ENCODE peak calls at places on chromosomes 11 and 22, in six cellular contexts. S, U, W, Y, X and L are unnamed samples.

GRCh38 chr11:116719102-116719501 is 53.7 kb downstream of the BUD13 start:
- DNase-seq in S (no peak), U (no peak), W (no peak), Y (no peak), X (no peak), L (no peak)

GRCh38 chr22:29872145-29872893 is 10.7 kb upstream of the MTMR3 start:
- DNase-seq in S (no peak), U (peak; percentile 75), W (no peak), Y (no peak), X (no peak), L (no peak)

GRCh38 chr11:108654994-108655631 is 9.8 kb upstream of the DDX10 start:
- DNase-seq in S (no peak), U (peak; percentile 76), W (peak; percentile 54), Y (no peak), X (peak; percentile 54), L (peak; percentile 25)

GRCh38 chr11:104765401-104765800 is 132.9 kb downstream of the CASP12 start:
- DNase-seq in S (no peak), U (no peak), W (no peak), Y (no peak), X (no peak), L (no peak)

GRCh38 chr11:102580185-102580951 is 44.8 kb downstream of the MMP20 start:
- DNase-seq in S (no peak), U (no peak), W (no peak), Y (no peak), X (no peak), L (no peak)

GRCh38 chr11:32838505-32839274 is 9.0 kb downstream of the PRRG4 start:
- DNase-seq in S (no peak), U (no peak), W (peak; percentile 13), Y (no peak), X (no peak), L (no peak)

GRCh38 chr11:65262775-65263174 is 1.0 kb downstream of the POLA2 start:
- DNase-seq in S (no peak), U (no peak), W (no peak), Y (no peak), X (no peak), L (no peak)

GRCh38 chr11:75031771-75032549 is 43.2 kb downstream of the NEU3 start:
- DNase-seq in S (peak; percentile 69), U (peak; percentile 96), W (peak; percentile 71), Y (peak; percentile 74), X (peak; percentile 52), L (peak; percentile 86)

GRCh38 chr11:58963551-58964075 is 24.3 kb downstream of the GLYATL1 start:
- DNase-seq in S (no peak), U (peak; percentile 93), W (peak; percentile 53), Y (no peak), X (no peak), L (no peak)

GRCh38 chr22:41517172-41518047 is 26.9 kb downstream of the POLR3H start:
- DNase-seq in S (peak; percentile 86), U (peak; percentile 94), W (peak; percentile 48), Y (peak; percentile 63), X (no peak), L (peak; percentile 87)

GRCh38 chr11:113477321-113477720 is 2.1 kb upstream of the DRD2 start:
- DNase-seq in S (no peak), U (peak; percentile 78), W (no peak), Y (no peak), X (no peak), L (no peak)

GRCh38 chr11:66546368-66546965 is at the start of gene ACTN3:
- DNase-seq in S (peak; percentile 71), U (peak; percentile 86), W (peak; percentile 18), Y (no peak), X (no peak), L (no peak)

GRCh38 chr11:64655901-64656601 is 65.0 kb downstream of the SLC22A12 start:
- DNase-seq in S (no peak), U (no peak), W (no peak), Y (no peak), X (no peak), L (no peak)

GRCh38 chr11:119419246-119419645 is 3.7 kb downstream of the THY1 start:
- DNase-seq in S (no peak), U (no peak), W (no peak), Y (no peak), X (no peak), L (no peak)

GRCh38 chr11:64331569-64332371 is 8.2 kb upstream of the CCDC88B start:
- DNase-seq in S (peak; percentile 78), U (peak; percentile 88), W (peak; percentile 92), Y (peak; percentile 91), X (peak; percentile 83), L (no peak)

GRCh38 chr11:113935858-113936257 is 31.3 kb downstream of the HTR3B start:
- DNase-seq in S (no peak), U (no peak), W (no peak), Y (no peak), X (no peak), L (no peak)

GRCh38 chr22:41367680-41368542 is 13.8 kb upstream of the TEF start:
- DNase-seq in S (peak; percentile 74), U (no peak), W (no peak), Y (peak; percentile 62), X (no peak), L (no peak)

GRCh38 chr11:46676436-46677158 is 23.8 kb downstream of the ARHGAP1 start:
- DNase-seq in S (peak; percentile 31), U (no peak), W (no peak), Y (peak; percentile 56), X (no peak), L (no peak)

GRCh38 chr11:46564459-46564858 is 29.4 kb downstream of the AMBRA1 start:
- DNase-seq in S (no peak), U (no peak), W (no peak), Y (no peak), X (no peak), L (no peak)

GRCh38 chr11:35354644-35355043 is 64.7 kb downstream of the SLC1A2 start:
- DNase-seq in S (no peak), U (no peak), W (no peak), Y (no peak), X (no peak), L (no peak)

GRCh38 chr11:114115406-114116054 is 56.0 kb downstream of the ZBTB16 start:
- DNase-seq in S (peak; percentile 31), U (peak; percentile 87), W (no peak), Y (no peak), X (no peak), L (no peak)

GRCh38 chr11:116186592-116186991 is 586.2 kb downstream of the BUD13 start:
- DNase-seq in S (no peak), U (no peak), W (no peak), Y (no peak), X (no peak), L (no peak)

GRCh38 chr11:81092517-81092916 is 1641.1 kb downstream of the FAM181B start:
- DNase-seq in S (no peak), U (no peak), W (no peak), Y (no peak), X (no peak), L (no peak)

GRCh38 chr11:66970808-66971442 is 4.2 kb upstream of the C11orf86 start:
- DNase-seq in S (peak; percentile 47), U (no peak), W (peak; percentile 99), Y (peak; percentile 72), X (peak; percentile 89), L (no peak)

GRCh38 chr11:128837627-128838026 is 29.5 kb downstream of the KCNJ1 start:
- DNase-seq in S (no peak), U (no peak), W (no peak), Y (no peak), X (no peak), L (no peak)

GRCh38 chr11:9565822-9566560 is 7.5 kb upstream of the WEE1 start:
- DNase-seq in S (no peak), U (peak; percentile 88), W (peak; percentile 99), Y (peak; percentile 41), X (peak; percentile 100), L (no peak)

GRCh38 chr11:61164610-61165424 is 3.6 kb upstream of the VPS37C start:
- DNase-seq in S (no peak), U (no peak), W (no peak), Y (no peak), X (no peak), L (no peak)

GRCh38 chr11:117916956-117917355 is 12.2 kb downstream of the TMPRSS13 start:
- DNase-seq in S (no peak), U (peak; percentile 17), W (no peak), Y (peak; percentile 22), X (no peak), L (no peak)

GRCh38 chr11:69950120-69950519 is 128.0 kb upstream of the ANO1 start:
- DNase-seq in S (no peak), U (peak; percentile 94), W (peak; percentile 68), Y (no peak), X (peak; percentile 58), L (peak; percentile 41)

GRCh38 chr11:133403900-133404299 is 128.4 kb downstream of the OPCML start:
- DNase-seq in S (no peak), U (peak; percentile 77), W (peak; percentile 6), Y (no peak), X (no peak), L (no peak)

GRCh38 chr11:15819679-15820286 is 536.6 kb downstream of the SOX6 start:
- DNase-seq in S (peak; percentile 68), U (peak; percentile 90), W (peak; percentile 60), Y (peak; percentile 75), X (peak; percentile 29), L (peak; percentile 80)
- TF ChIP-seq CTCF in S (peak; percentile 14), U (peak; percentile 94), W (peak; percentile 69), Y (peak; percentile 82), X (peak; percentile 96), L (peak; percentile 88)

GRCh38 chr22:25282346-25282670 is 62.9 kb downstream of the CRYBB2 start:
- DNase-seq in S (no peak), U (peak; percentile 78), W (no peak), Y (no peak), X (no peak), L (no peak)

GRCh38 chr22:25282671-25283561 is 63.5 kb downstream of the CRYBB2 start:
- DNase-seq in S (no peak), U (peak; percentile 87), W (no peak), Y (no peak), X (no peak), L (peak; percentile 18)

GRCh38 chr22:25281675-25282345 is 62.4 kb downstream of the CRYBB2 start:
- DNase-seq in S (no peak), U (peak; percentile 68), W (no peak), Y (no peak), X (no peak), L (no peak)
- TF ChIP-seq CTCF in S (no peak), U (no peak), W (no peak), Y (no peak), X (no peak), L (no peak)

DNA sequence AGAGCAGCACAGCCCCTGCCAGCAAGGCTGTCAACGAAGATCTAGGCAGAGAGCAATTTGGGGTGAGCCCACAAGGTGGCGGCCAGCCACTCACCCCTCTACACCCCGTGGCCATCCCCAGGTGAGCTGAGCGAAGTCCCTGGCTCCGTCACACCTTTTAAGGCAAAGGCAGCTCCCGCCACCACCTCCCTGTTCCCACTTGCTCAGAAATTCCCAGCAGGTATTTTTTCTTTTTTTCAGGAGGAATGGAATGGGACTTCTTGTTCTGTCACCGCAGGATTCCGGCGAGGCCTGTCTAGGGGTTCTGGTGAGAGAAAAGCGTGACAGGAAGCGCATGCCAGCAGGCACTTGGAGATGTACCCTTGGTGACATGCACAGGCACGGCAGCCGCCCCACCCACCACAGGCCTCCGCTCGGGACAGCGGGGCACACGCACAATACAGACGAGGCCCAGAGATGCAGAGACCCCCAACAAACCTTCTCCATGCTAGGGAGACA is 10.0 kb downstream of the RPL3 start:
- DNase-seq in S (no peak), U (peak; percentile 86), W (no peak), Y (no peak), X (no peak), L (no peak)
- TF ChIP-seq CTCF in S (no peak), U (peak; percentile 49), W (no peak), Y (no peak), X (peak; percentile 43), L (peak; percentile 36)

GRCh38 chr22:23282089-23282501 is 101.8 kb downstream of the BCR start:
- DNase-seq in S (peak; percentile 67), U (no peak), W (peak; percentile 54), Y (peak; percentile 88), X (peak; percentile 51), L (no peak)
- TF ChIP-seq CTCF in S (no peak), U (peak; percentile 6), W (no peak), Y (no peak), X (no peak), L (peak; percentile 37)